ENCODE peak calls at places on chromosomes 13 and 19, in four cellular contexts. T is H1, L is frontal cortex, C is tibial artery. E is an unnamed sample.

GRCh38 chr19:49395581-49396407 is 7.7 kb downstream of the KASH5 start:
- DNase-seq in T (no peak), L (no peak), C (no peak), E (no peak)

GRCh38 chr19:4108767-4109625 is 14.9 kb downstream of the MAP2K2 start:
- DNase-seq in T (no peak), L (no peak), C (no peak), E (no peak)

GRCh38 chr13:99681695-99682094 is 180.4 kb downstream of the TM9SF2 start:
- DNase-seq in T (no peak), L (no peak), C (no peak), E (no peak)

GRCh38 chr13:61406275-61406674 is 9.4 kb downstream of the PCDH20 start:
- DNase-seq in T (no peak), L (no peak), C (no peak), E (no peak)

GRCh38 chr19:29084266-29084665 is 128.7 kb downstream of the UQCRFS1 start:
- DNase-seq in T (peak), L (no peak), C (no peak), E (no peak)

GRCh38 chr13:44197791-44198770 is 175.5 kb upstream of the SERP2 start:
- DNase-seq in T (no peak), L (no peak), C (no peak), E (no peak)

GRCh38 chr19:2648528-2648937 is 54.0 kb downstream of the GNG7 start:
- DNase-seq in T (peak), L (peak), C (no peak), E (no peak)

GRCh38 chr19:10701955-10702307 is 692 bp downstream of the QTRT1 start:
- DNase-seq in T (no peak), L (no peak), C (no peak), E (no peak)

GRCh38 chr13:19759669-19760068 is 23.1 kb downstream of the PSPC1 start:
- DNase-seq in T (no peak), L (no peak), C (no peak), E (no peak)

GRCh38 chr19:33468361-33469170 is 53.0 kb downstream of the PEPD start:
- DNase-seq in T (no peak), L (no peak), C (peak), E (no peak)